ENCODE peak calls at places on chromosomes 1 and 21, in ten cellular contexts. K is fibroblast of mammary gland, M is breast epithelium, L is Panc1, Y is fibroblast of the aortic adventitia, I is esophagus muscularis mucosa, C is tibial artery, V is foreskin fibroblast, O is fibroblast of lung, T is heart left ventricle. B is an unnamed sample.

GRCh38 chr1:42736152-42736551 is 3.9 kb downstream of the CLDN19 start:
- DNase-seq in K (peak), M (no peak), L (no peak), Y (peak), I (peak), C (no peak), V (no peak), O (peak), T (no peak), B (no peak)

GRCh38 chr1:163395767-163396166 is 74.0 kb downstream of the NUF2 start:
- DNase-seq in K (no peak), M (no peak), L (no peak), Y (no peak), I (no peak), C (no peak), V (no peak), O (peak), T (no peak), B (peak)

GRCh38 chr1:109713636-109714035 is 1.6 kb downstream of the GSTM5 start:
- DNase-seq in K (no peak), M (no peak), L (no peak), Y (no peak), I (peak), C (no peak), V (no peak), O (no peak), T (no peak), B (no peak)

GRCh38 chr1:8127201-8127641 is 101.1 kb upstream of the ERRFI1 start:
- DNase-seq in K (peak), M (no peak), L (no peak), Y (no peak), I (no peak), C (peak), V (no peak), O (peak), T (no peak), B (no peak)

GRCh38 chr1:25873120-25873519 is 2.4 kb downstream of the PAQR7 start:
- DNase-seq in K (no peak), M (no peak), L (no peak), Y (no peak), I (no peak), C (no peak), V (no peak), O (no peak), T (no peak), B (no peak)

GRCh38 chr1:72851597-72851996 is 569.3 kb upstream of the NEGR1 start:
- DNase-seq in K (no peak), M (no peak), L (no peak), Y (no peak), I (no peak), C (no peak), V (no peak), O (no peak), T (no peak), B (no peak)

GRCh38 chr1:20405893-20406604 is 80.0 kb downstream of the CAMK2N1 start:
- DNase-seq in K (peak), M (no peak), L (no peak), Y (peak), I (no peak), C (no peak), V (peak), O (peak), T (no peak), B (peak)

GRCh38 chr1:167297222-167298214 is 76.8 kb downstream of the POU2F1 start:
- DNase-seq in K (peak), M (no peak), L (no peak), Y (peak), I (no peak), C (no peak), V (peak), O (peak), T (no peak), B (no peak)

GRCh38 chr1:244833734-244834595 is 1.5 kb upstream of the COX20 start:
- DNase-seq in K (peak), M (peak), L (peak), Y (peak), I (no peak), C (peak), V (peak), O (peak), T (peak), B (peak)

GRCh38 chr1:211762206-211762605 is 68.4 kb downstream of the LPGAT1 start:
- DNase-seq in K (no peak), M (no peak), L (no peak), Y (no peak), I (no peak), C (no peak), V (no peak), O (no peak), T (no peak), B (no peak)

GRCh38 chr1:225470691-225471452 is 43.0 kb upstream of the LBR start:
- DNase-seq in K (no peak), M (no peak), L (no peak), Y (no peak), I (no peak), C (peak), V (no peak), O (no peak), T (no peak), B (no peak)

GRCh38 chr1:23169727-23170335 is 1.2 kb upstream of the LUZP1 start:
- DNase-seq in K (peak), M (peak), L (no peak), Y (peak), I (no peak), C (peak), V (peak), O (peak), T (peak), B (peak)

GRCh38 chr1:94068096-94068830 is 52.7 kb downstream of the ABCA4 start:
- DNase-seq in K (no peak), M (no peak), L (peak), Y (no peak), I (no peak), C (no peak), V (no peak), O (no peak), T (no peak), B (peak)

GRCh38 chr1:50977575-50978143 is 7.6 kb downstream of the CDKN2C start:
- DNase-seq in K (no peak), M (no peak), L (no peak), Y (peak), I (no peak), C (peak), V (peak), O (peak), T (peak), B (peak)

GRCh38 chr1:184911103-184911502 is 63.2 kb downstream of the NIBAN1 start:
- DNase-seq in K (peak), M (no peak), L (no peak), Y (peak), I (no peak), C (no peak), V (no peak), O (peak), T (no peak), B (no peak)

GRCh38 chr1:43329995-43330751 is 7.4 kb upstream of the MPL start:
- DNase-seq in K (peak), M (no peak), L (no peak), Y (peak), I (no peak), C (peak), V (peak), O (peak), T (peak), B (peak)

GRCh38 chr1:114490235-114490634 is 20.8 kb downstream of the TRIM33 start:
- DNase-seq in K (no peak), M (no peak), L (no peak), Y (peak), I (no peak), C (no peak), V (no peak), O (no peak), T (no peak), B (no peak)

GRCh38 chr1:178537445-178538090 is 24.7 kb downstream of the TEX35 start:
- DNase-seq in K (no peak), M (no peak), L (no peak), Y (no peak), I (no peak), C (peak), V (no peak), O (no peak), T (no peak), B (no peak)

GRCh38 chr1:5830771-5831599 is 161.2 kb downstream of the NPHP4 start:
- DNase-seq in K (no peak), M (no peak), L (no peak), Y (no peak), I (no peak), C (no peak), V (no peak), O (no peak), T (no peak), B (no peak)

GRCh38 chr1:155867766-155868165 is 8.4 kb downstream of the SYT11 start:
- DNase-seq in K (no peak), M (no peak), L (no peak), Y (no peak), I (no peak), C (no peak), V (no peak), O (no peak), T (no peak), B (no peak)

GRCh38 chr1:15014521-15014920 is 139.0 kb upstream of the TMEM51 start:
- DNase-seq in K (no peak), M (no peak), L (no peak), Y (no peak), I (no peak), C (no peak), V (no peak), O (no peak), T (no peak), B (no peak)

GRCh38 chr1:94819945-94820746 is at the start of gene SLC44A3:
- DNase-seq in K (peak), M (peak), L (no peak), Y (peak), I (no peak), C (no peak), V (peak), O (peak), T (peak), B (peak)

GRCh38 chr1:33169290-33170055 is 12.4 kb downstream of the TRIM62 start:
- DNase-seq in K (no peak), M (no peak), L (no peak), Y (peak), I (no peak), C (peak), V (no peak), O (no peak), T (no peak), B (peak)

GRCh38 chr1:22264464-22265330 is 121.8 kb upstream of the WNT4 start:
- DNase-seq in K (no peak), M (no peak), L (no peak), Y (no peak), I (no peak), C (no peak), V (no peak), O (no peak), T (no peak), B (no peak)

GRCh38 chr1:37593726-37594125 is 2.0 kb downstream of the GNL2 start:
- DNase-seq in K (no peak), M (no peak), L (no peak), Y (no peak), I (no peak), C (no peak), V (no peak), O (no peak), T (no peak), B (no peak)
- H3K4me3 ChIP-seq in K (peak), M (no peak), L (peak), Y (no peak), I (no peak), C (no peak), V (no peak), O (no peak), T (no peak), B (no peak)

DNA sequence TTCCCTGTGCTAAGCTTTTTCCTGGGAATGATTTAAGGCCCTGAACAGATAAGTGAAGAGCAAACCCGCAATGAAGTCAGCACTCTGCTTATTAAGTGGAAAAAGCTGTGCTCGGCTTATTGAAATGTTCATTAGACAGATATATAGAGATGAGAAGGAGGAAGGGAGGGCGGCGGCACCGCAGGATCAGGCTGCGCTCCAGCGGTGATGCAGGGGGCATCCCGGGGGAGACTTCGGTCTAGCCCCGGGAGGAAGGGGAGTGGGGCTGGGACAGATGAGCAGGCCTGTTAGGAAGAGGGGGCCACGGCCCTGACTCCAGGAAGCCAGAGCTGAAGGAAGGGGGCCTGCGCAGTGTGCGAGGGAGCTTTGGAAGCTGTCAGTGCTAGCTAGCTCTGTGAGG is 114.9 kb downstream of the TMEM53 start:
- DNase-seq in K (peak), M (no peak), L (no peak), Y (no peak), I (no peak), C (no peak), V (no peak), O (no peak), T (no peak), B (no peak)
- TF ChIP-seq CTCF in K (no peak), M (no peak), L (no peak), Y (no peak), I (no peak), C (no peak), V (no peak), O (no peak), T (no peak), B (no peak)

GRCh38 chr1:147292012-147292411 is 49.5 kb downstream of the CHD1L start:
- DNase-seq in K (peak), M (no peak), L (no peak), Y (peak), I (no peak), C (no peak), V (peak), O (peak), T (no peak), B (peak)
- H3K4me3 ChIP-seq in K (no peak), M (no peak), L (no peak), Y (no peak), I (no peak), C (no peak), V (no peak), O (no peak), T (no peak), B (no peak)

GRCh38 chr1:151281225-151281968 is 702 bp upstream of the ZNF687 start:
- DNase-seq in K (peak), M (peak), L (peak), Y (peak), I (peak), C (peak), V (peak), O (peak), T (peak), B (peak)
- TF ChIP-seq CTCF in K (no peak), M (peak), L (no peak), Y (no peak), I (peak), C (peak), V (no peak), O (no peak), T (peak), B (peak)

DNA sequence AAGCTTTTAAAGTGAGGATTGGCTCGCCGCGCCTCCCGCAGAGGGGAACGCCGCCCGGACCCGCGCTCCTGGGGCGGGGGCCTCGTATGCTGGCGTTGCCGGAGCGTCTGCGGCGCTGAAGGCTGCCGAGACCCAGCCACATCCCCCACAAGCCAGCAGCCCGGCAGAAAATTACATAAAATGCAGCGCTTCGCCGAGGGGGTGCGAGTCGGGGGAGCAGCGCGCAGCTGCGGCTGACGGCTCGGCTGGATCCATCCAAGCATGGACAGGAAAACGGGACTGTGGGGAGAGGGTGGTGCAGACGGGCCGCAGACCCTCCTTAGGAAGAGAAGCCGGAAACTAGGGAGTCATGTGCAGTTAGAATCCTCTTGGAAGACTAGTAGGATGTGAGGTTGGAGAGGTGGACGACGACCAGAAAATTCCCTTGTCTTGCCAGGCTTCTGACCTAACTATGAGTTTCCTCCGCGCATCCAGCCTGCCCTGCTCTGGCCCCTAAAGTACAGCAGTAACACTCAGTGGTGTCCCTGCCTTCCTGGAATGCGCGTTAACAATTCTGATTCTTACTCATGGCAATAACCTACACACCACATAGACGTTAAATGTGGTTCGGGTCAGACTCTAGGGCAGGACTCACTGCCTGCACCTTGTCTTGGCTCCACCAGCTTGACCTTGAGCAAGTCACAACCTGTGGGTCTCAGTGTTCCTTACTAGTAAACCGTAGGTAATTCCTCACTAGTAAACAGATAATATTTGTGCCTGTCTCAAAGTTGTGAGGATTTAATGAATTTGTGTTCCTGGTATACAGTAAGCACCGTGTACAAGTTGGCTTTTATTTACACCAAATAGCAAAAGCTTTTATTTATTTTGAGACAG is 959 bp upstream of the BRWD1 start:
- DNase-seq in K (peak), M (no peak), L (no peak), Y (peak), I (no peak), C (peak), V (peak), O (peak), T (peak), B (peak)
- H3K4me3 ChIP-seq in K (peak), M (peak), L (peak), Y (peak), I (peak), C (peak), V (peak), O (peak), T (peak), B (peak)

GRCh38 chr21:45779226-45779625 is 135.7 kb downstream of the PCBP3 start:
- DNase-seq in K (no peak), M (no peak), L (no peak), Y (no peak), I (no peak), C (no peak), V (no peak), O (no peak), T (no peak), B (no peak)

GRCh38 chr21:45781741-45782140 is 138.2 kb downstream of the PCBP3 start:
- DNase-seq in K (no peak), M (no peak), L (no peak), Y (no peak), I (no peak), C (no peak), V (no peak), O (no peak), T (no peak), B (no peak)

GRCh38 chr21:45778686-45779085 is 135.2 kb downstream of the PCBP3 start:
- DNase-seq in K (no peak), M (no peak), L (no peak), Y (no peak), I (no peak), C (no peak), V (no peak), O (no peak), T (peak), B (no peak)

GRCh38 chr21:45780647-45781046 is 137.1 kb downstream of the PCBP3 start:
- DNase-seq in K (no peak), M (no peak), L (no peak), Y (no peak), I (no peak), C (no peak), V (no peak), O (no peak), T (no peak), B (no peak)

DNA sequence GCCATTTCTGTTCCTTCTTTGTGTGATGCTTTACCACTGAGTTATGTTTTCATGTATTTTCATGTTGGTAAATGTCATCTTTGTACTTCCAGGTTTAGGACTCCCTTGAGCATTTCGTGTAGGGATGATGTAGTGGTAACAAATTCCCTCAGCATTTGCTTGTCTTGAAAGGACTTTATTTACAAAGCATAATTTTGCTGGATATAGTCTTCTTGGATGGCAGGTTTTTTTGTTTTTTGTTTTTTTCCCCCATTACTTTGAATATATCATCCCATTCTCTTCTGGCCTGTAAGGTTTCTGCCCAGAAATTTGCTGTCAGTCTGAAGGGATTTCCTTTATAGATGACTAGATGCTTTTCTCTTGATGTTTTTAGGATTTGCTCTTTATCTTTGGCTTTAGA is 133.4 kb downstream of the PCBP3 start:
- DNase-seq in K (no peak), M (no peak), L (no peak), Y (no peak), I (no peak), C (no peak), V (no peak), O (no peak), T (no peak), B (no peak)
- TF ChIP-seq CTCF in K (no peak), M (no peak), L (no peak), Y (no peak), I (no peak), C (no peak), V (no peak), O (no peak), T (no peak), B (no peak)

DNA sequence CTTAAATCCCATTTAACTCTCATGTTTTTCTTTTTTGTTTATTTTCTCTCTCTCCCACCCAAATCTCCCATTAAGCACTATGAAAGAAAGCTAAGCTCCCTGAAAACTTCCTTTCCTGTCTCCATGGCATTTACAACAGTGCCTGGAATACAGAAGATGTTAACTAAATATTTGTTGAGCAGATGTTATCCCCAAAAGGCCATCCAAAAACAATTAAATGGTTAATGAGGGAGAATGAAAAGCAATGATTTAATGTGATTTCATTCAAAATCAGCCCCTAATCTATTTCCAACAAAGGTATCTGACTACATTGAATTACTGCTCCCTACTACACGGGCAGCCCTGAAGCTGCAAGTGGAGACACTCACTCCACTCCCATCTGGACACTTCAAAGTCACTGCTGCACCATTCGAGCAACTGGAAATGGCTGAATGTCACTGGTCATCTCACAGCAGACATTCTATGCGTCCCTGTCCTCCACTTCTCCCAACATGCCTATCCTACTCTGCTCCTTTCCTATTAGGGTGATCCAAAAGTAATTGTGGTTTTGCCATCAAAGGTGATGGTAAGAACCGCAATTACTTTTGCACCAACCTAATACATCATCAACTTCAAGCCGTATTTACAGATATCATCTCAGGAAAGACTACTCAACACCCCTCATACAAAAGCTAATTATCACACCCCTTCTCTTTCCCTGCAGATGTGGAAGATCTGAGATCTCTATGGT is 7.5 kb downstream of the TP53BP2 start:
- DNase-seq in K (no peak), M (no peak), L (no peak), Y (no peak), I (no peak), C (no peak), V (no peak), O (no peak), T (no peak), B (no peak)
- H3K4me3 ChIP-seq in K (no peak), M (no peak), L (no peak), Y (no peak), I (no peak), C (no peak), V (no peak), O (no peak), T (no peak), B (no peak)

B was measured in astrocyte of the spinal cord.